ENCODE peak calls at places on chromosomes 11 and 22, in eight cellular contexts. T is upper lobe of right lung, F is NB4, U is HFF-Myc, S is astrocyte of the cerebellum, K is H1, L is neural crest cell, W is spleen. I is an unnamed sample.
A peak's percentile ranks its signal among the peaks of the same experiment; 100 is the strongest.

GRCh38 chr11:67278135-67278938 is 10.8 kb upstream of the ANKRD13D start:
- DNase-seq in U (no peak), L (no peak), T (peak; percentile 65), F (no peak), S (no peak), W (peak; percentile 84), K (no peak), I (no peak)

GRCh38 chr11:85787809-85788805 is 22.8 kb downstream of the SYTL2 start:
- DNase-seq in L (no peak), F (no peak), W (no peak), K (no peak), U (no peak), S (no peak), T (no peak), I (no peak)

GRCh38 chr22:45526263-45526662 is 23.6 kb downstream of the FBLN1 start:
- DNase-seq in W (no peak), K (no peak), U (no peak), S (no peak), F (no peak), L (no peak), T (no peak), I (no peak)

GRCh38 chr11:93945596-93945995 is 75.6 kb upstream of the HEPHL1 start:
- DNase-seq in S (no peak), W (no peak), U (no peak), L (no peak), K (no peak), F (no peak), T (no peak), I (no peak)

GRCh38 chr11:112670806-112671570 is 290.2 kb upstream of the NCAM1 start:
- DNase-seq in L (no peak), S (no peak), T (no peak), W (no peak), K (no peak), F (no peak), U (no peak), I (no peak)

GRCh38 chr22:39254789-39255298 is 10.1 kb upstream of the PDGFB start:
- DNase-seq in W (no peak), K (no peak), T (no peak), F (peak; percentile 38), S (no peak), U (no peak), L (no peak), I (no peak)

GRCh38 chr11:13368041-13368446 is 90.5 kb downstream of the BMAL1 start:
- DNase-seq in U (no peak), K (no peak), T (no peak), S (no peak), L (no peak), W (no peak), F (no peak), I (no peak)

GRCh38 chr11:2212411-2213251 is 41.0 kb upstream of the TH start:
- DNase-seq in U (no peak), S (no peak), K (peak; percentile 46), T (peak; percentile 48), F (no peak), W (peak; percentile 63), L (no peak), I (peak; percentile 9)

GRCh38 chr11:85800595-85801342 is 10.2 kb downstream of the SYTL2 start:
- DNase-seq in W (no peak), T (no peak), F (no peak), K (no peak), S (no peak), L (no peak), U (no peak), I (no peak)

GRCh38 chr11:76795285-76795935 is 12.3 kb downstream of the TSKU start:
- DNase-seq in S (no peak), T (no peak), W (no peak), L (no peak), U (no peak), K (peak; percentile 33), F (no peak), I (no peak)

GRCh38 chr22:34111210-34111824 is 191.0 kb upstream of the LARGE1 start:
- DNase-seq in W (no peak), K (peak; percentile 59), U (no peak), F (peak; percentile 43), T (no peak), S (no peak), L (peak; percentile 25), I (peak; percentile 23)

GRCh38 chr11:88231894-88232482 is 56.7 kb upstream of the RAB38 start:
- DNase-seq in W (no peak), L (no peak), T (no peak), U (peak; percentile 43), F (peak; percentile 41), S (peak; percentile 23), K (no peak), I (no peak)

GRCh38 chr11:127070808-127071207 is 70.2 kb upstream of the KIRREL3 start:
- DNase-seq in F (no peak), L (no peak), T (no peak), K (peak; percentile 14), W (no peak), U (no peak), S (no peak), I (no peak)

GRCh38 chr11:127073621-127074020 is 73.1 kb upstream of the KIRREL3 start:
- DNase-seq in F (peak; percentile 8), U (no peak), L (no peak), S (no peak), T (no peak), W (no peak), K (no peak), I (no peak)

GRCh38 chr11:127071606-127072005 is 71.0 kb upstream of the KIRREL3 start:
- DNase-seq in T (no peak), S (no peak), L (no peak), F (no peak), W (no peak), K (no peak), U (no peak), I (no peak)

DNA sequence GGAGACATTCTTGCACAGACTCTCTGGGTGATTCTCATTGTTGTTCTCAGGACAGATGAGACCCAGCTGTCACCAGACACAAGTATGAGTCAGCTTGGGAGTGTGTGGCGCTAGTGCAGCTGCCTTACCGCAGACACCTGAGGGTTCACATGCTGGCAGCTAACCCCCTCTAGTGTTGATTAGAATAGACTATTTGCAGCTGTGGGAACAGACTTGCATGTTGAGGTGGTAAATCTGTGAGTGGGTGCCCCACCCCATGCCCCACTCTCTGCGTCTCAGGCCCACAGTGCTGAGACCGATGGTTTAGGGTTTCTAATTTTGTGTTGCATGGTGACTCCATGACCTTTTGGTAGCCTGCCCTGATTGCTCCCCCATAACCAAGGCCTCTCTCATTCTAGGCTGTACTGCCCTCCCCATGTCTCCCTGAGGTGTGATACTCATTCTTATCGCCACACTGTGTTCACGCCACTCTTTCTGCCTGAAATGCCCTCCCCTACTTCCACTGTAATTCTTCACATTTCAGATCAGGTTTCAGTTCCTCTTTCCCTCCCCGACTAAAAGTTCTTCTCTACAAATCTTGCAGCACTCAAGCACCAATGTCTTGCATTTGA is 73.7 kb upstream of the KIRREL3 start:
- DNase-seq in L (no peak), K (no peak), F (peak; percentile 71), T (no peak), S (peak; percentile 8), W (no peak), U (peak; percentile 46), I (no peak)
- TF ChIP-seq CTCF in L (peak; percentile 58), K (peak; percentile 69), F (peak; percentile 19), T (no peak), S (peak; percentile 38), W (peak; percentile 23), U (peak; percentile 34), I (peak; percentile 51)

GRCh38 chr11:128506384-128506783 is 81.0 kb downstream of the ETS1 start:
- DNase-seq in S (no peak), L (no peak), K (no peak), U (no peak), W (no peak), T (no peak), F (no peak), I (no peak)
- TF ChIP-seq CTCF in S (peak; percentile 8), L (no peak), K (no peak), U (no peak), W (no peak), T (no peak), F (no peak), I (no peak)

GRCh38 chr22:42132457-42132856 is 1.8 kb upstream of the CYP2D6 start:
- DNase-seq in U (no peak), F (no peak), W (no peak), S (no peak), T (no peak), L (no peak), K (no peak), I (no peak)
- TF ChIP-seq CTCF in U (no peak), F (no peak), W (no peak), S (no peak), T (no peak), L (no peak), K (no peak), I (no peak)

GRCh38 chr11:61769169-61769920 is 16.9 kb downstream of the MYRF start:
- DNase-seq in K (no peak), T (peak; percentile 74), L (no peak), S (no peak), W (no peak), F (no peak), U (no peak), I (peak; percentile 41)
- TF ChIP-seq CTCF in K (peak; percentile 43), T (peak; percentile 22), L (peak; percentile 45), S (peak; percentile 39), W (no peak), F (peak; percentile 7), U (peak; percentile 12), I (peak; percentile 70)

GRCh38 chr11:36041988-36042606 is 98.2 kb downstream of the LDLRAD3 start:
- DNase-seq in U (no peak), L (no peak), F (peak; percentile 33), S (no peak), T (no peak), K (no peak), W (no peak), I (no peak)
- TF ChIP-seq CTCF in U (peak; percentile 32), L (peak; percentile 56), F (peak; percentile 34), S (peak; percentile 52), T (peak; percentile 47), K (peak; percentile 52), W (no peak), I (peak; percentile 47)

DNA sequence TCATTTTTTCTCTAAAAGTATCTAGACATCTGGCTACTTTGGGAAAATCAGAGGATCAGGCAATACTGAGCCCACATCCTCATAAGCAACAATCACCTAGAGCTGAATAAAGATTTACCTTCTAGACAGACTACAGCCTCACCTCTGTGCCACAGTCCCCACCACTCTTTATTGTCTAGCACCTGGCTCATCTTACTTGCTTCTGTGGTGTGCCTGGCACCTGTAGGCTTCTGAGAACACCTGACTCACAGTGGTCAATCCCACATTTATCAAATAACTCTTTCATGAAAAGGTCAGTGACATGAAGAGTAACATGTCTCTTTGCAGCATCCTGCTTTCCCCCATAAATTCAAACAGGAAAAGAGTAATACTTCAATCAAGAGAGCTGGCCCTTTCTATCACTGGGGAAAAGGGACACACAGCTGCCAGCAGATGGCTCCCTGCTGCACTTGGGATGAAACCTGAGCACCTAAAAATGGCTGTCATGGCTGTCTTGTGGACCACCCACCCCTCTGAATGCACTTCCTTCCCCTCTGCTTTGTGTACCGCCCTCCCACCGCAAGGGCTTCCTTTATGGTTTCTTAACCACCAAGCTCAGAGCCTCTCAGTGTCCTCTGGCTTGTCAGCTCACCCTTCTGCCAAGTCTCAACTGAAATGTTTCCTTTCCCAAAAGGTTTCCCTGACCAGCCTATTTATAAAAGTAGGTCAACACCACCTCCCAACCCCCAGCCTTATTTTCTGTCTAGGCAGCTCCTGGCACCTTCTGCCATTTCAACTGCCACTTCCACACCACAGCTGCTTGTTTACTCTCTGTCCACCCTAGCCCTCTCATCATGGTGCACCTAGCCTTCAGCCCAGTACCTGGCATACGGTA is 9.3 kb downstream of the TFIP11 start:
- DNase-seq in U (no peak), K (peak; percentile 56), W (peak; percentile 84), T (no peak), F (peak; percentile 94), S (peak; percentile 28), L (peak; percentile 25), I (no peak)
- TF ChIP-seq CTCF in U (peak; percentile 75), K (peak; percentile 79), W (peak; percentile 57), T (peak; percentile 46), F (peak; percentile 87), S (peak; percentile 75), L (peak; percentile 67), I (peak; percentile 49)